ENCODE peak calls at places on chromosomes 12 and 14, in seven cellular contexts. One of them, this sample, is unnamed.

GRCh38 chr12:52832960-52833905 is 878 bp downstream of the KRT79 start:
- DNase-seq in esophagus muscularis mucosa: no peak
- DNase-seq in breast epithelium: peak
- DNase-seq in foreskin fibroblast: no peak
- DNase-seq in AG04450: no peak
- DNase-seq in fibroblast of the aortic adventitia: no peak
- DNase-seq in psoas muscle: no peak
- DNase-seq in this sample: no peak

GRCh38 chr12:16726879-16727278 is 120.9 kb upstream of the LMO3 start:
- DNase-seq in esophagus muscularis mucosa: no peak
- DNase-seq in breast epithelium: no peak
- DNase-seq in foreskin fibroblast: no peak
- DNase-seq in AG04450: no peak
- DNase-seq in fibroblast of the aortic adventitia: peak
- DNase-seq in psoas muscle: no peak
- DNase-seq in this sample: no peak

GRCh38 chr14:70398280-70398679 is 18.6 kb downstream of the SYNJ2BP start:
- DNase-seq in esophagus muscularis mucosa: no peak
- DNase-seq in breast epithelium: no peak
- DNase-seq in foreskin fibroblast: no peak
- DNase-seq in AG04450: no peak
- DNase-seq in fibroblast of the aortic adventitia: no peak
- DNase-seq in psoas muscle: no peak
- DNase-seq in this sample: no peak

GRCh38 chr14:30195946-30196345 is 268.3 kb upstream of the PRKD1 start:
- DNase-seq in esophagus muscularis mucosa: no peak
- DNase-seq in breast epithelium: no peak
- DNase-seq in foreskin fibroblast: peak
- DNase-seq in AG04450: no peak
- DNase-seq in fibroblast of the aortic adventitia: no peak
- DNase-seq in psoas muscle: no peak
- DNase-seq in this sample: no peak

GRCh38 chr14:59926534-59926933 is 6.6 kb downstream of the LRRC9 start:
- DNase-seq in esophagus muscularis mucosa: no peak
- DNase-seq in breast epithelium: no peak
- DNase-seq in foreskin fibroblast: no peak
- DNase-seq in AG04450: no peak
- DNase-seq in fibroblast of the aortic adventitia: no peak
- DNase-seq in psoas muscle: no peak
- DNase-seq in this sample: no peak

GRCh38 chr14:100988011-100988410 is 84.5 kb upstream of the RTL1 start:
- DNase-seq in esophagus muscularis mucosa: no peak
- DNase-seq in breast epithelium: no peak
- DNase-seq in foreskin fibroblast: no peak
- DNase-seq in AG04450: no peak
- DNase-seq in fibroblast of the aortic adventitia: no peak
- DNase-seq in psoas muscle: no peak
- DNase-seq in this sample: no peak

GRCh38 chr14:96568646-96569045 is 66.5 kb downstream of the PAPOLA start:
- DNase-seq in esophagus muscularis mucosa: no peak
- DNase-seq in breast epithelium: no peak
- DNase-seq in foreskin fibroblast: no peak
- DNase-seq in AG04450: no peak
- DNase-seq in fibroblast of the aortic adventitia: no peak
- DNase-seq in psoas muscle: no peak
- DNase-seq in this sample: no peak

GRCh38 chr12:90152897-90153624 is 444.4 kb upstream of the ATP2B1 start:
- DNase-seq in esophagus muscularis mucosa: no peak
- DNase-seq in breast epithelium: no peak
- DNase-seq in foreskin fibroblast: peak
- DNase-seq in AG04450: no peak
- DNase-seq in fibroblast of the aortic adventitia: no peak
- DNase-seq in psoas muscle: no peak
- DNase-seq in this sample: peak

DNA sequence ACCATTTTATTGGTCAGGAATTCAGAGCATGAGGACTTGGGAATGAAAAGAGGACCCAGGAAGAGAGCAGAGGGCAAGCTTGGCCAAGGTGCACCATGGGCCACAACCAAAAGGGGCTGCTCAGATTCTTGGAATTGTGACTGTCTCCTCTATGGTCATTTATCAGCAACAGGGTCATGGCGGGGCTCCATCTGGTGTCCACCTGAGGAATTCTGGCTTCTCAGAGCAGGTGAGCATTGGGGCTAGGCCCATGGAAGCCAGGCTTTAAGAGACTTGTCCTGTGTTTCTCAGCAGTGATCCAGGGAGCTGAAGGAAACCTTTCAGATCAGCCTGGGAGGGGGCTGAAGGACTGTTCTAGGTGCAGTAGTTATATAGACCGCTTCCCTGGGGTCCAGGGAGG is 2.6 kb upstream of the RIN3 start:
- DNase-seq in esophagus muscularis mucosa: no peak
- DNase-seq in breast epithelium: no peak
- DNase-seq in foreskin fibroblast: no peak
- DNase-seq in AG04450: no peak
- DNase-seq in fibroblast of the aortic adventitia: no peak
- DNase-seq in psoas muscle: no peak
- DNase-seq in this sample: no peak
- TF ChIP-seq CTCF in esophagus muscularis mucosa: no peak
- TF ChIP-seq CTCF in breast epithelium: no peak
- TF ChIP-seq CTCF in foreskin fibroblast: no peak
- TF ChIP-seq CTCF in AG04450: no peak
- TF ChIP-seq CTCF in fibroblast of the aortic adventitia: no peak
- TF ChIP-seq CTCF in psoas muscle: no peak
- TF ChIP-seq CTCF in this sample: no peak

DNA sequence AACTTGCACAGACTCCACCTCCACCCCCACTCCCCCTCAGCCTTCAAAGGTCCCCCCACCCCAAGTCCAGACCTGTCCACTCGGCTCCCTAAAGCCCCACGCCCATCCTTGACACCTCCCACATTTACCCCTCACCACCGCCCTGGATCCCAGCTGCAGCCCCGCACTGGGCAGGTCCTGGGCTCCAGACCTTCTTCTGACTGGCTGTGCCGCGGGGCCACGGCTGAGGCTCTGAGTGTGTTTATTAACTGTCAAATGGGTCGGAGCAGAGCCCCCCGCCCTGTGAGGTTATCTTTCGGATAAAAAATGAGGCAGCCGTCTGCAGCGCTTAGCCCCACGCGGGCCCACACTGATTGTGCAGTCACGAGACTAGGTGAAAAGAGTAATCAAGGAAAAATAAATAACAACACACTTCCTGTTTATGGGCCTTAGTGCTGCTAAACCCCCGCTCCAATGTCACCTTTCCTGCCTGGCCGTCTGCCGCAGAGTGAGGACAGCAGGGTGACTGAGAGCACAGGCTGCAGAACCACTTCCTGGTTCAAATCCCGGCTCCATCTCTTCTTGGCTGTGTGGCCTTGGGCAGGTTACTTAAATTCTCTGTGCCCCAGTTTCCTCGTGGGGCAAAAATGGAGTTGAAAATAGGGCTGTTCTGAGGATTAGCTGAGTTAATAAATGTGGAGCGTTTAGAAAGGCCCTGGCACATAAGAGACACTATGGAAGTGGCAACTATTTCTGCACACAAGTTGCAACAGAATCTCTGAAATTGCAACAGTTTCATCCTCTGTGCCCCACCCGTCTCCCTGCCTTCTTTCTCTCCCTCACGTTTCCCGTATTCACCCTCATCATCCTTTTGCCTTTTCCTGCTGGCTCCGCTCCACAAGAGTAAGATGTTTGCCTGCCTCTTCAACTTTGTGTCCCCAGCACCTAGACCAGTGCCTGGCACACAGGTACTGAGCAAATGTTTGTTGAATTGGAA is 9.4 kb downstream of the SETD1B start:
- DNase-seq in esophagus muscularis mucosa: no peak
- DNase-seq in breast epithelium: no peak
- DNase-seq in foreskin fibroblast: no peak
- DNase-seq in AG04450: no peak
- DNase-seq in fibroblast of the aortic adventitia: peak
- DNase-seq in psoas muscle: peak
- DNase-seq in this sample: no peak
- H3K4me3 ChIP-seq in esophagus muscularis mucosa: peak
- H3K4me3 ChIP-seq in breast epithelium: peak
- H3K4me3 ChIP-seq in foreskin fibroblast: peak
- H3K4me3 ChIP-seq in AG04450: peak
- H3K4me3 ChIP-seq in fibroblast of the aortic adventitia: peak
- H3K4me3 ChIP-seq in psoas muscle: peak
- H3K4me3 ChIP-seq in this sample: peak

DNA sequence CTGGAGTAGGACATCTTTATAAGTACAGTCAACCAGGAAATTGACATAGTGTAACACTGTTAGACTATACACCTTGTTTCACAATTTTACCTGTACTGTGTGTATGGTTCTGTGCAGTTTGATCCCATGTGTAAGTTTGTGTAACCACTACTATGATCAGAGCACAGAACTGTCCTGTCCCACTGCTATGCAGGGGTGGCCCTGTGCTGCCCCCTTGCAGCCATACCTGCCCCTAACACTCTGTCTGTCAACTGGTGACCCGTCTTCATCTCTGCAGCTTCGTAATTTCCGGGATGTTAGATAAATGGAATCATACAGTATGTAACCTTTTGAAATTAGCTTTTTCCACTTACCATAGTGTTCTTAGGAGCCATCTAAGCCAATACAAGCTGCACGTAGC is 58.7 kb upstream of the RD3L start:
- DNase-seq in esophagus muscularis mucosa: no peak
- DNase-seq in breast epithelium: no peak
- DNase-seq in foreskin fibroblast: no peak
- DNase-seq in AG04450: no peak
- DNase-seq in fibroblast of the aortic adventitia: no peak
- DNase-seq in psoas muscle: no peak
- DNase-seq in this sample: no peak
- TF ChIP-seq CTCF in esophagus muscularis mucosa: no peak
- TF ChIP-seq CTCF in breast epithelium: no peak
- TF ChIP-seq CTCF in foreskin fibroblast: no peak
- TF ChIP-seq CTCF in AG04450: no peak
- TF ChIP-seq CTCF in fibroblast of the aortic adventitia: no peak
- TF ChIP-seq CTCF in psoas muscle: no peak
- TF ChIP-seq CTCF in this sample: peak

GRCh38 chr12:95671265-95671664 is 119.3 kb downstream of the NTN4 start:
- DNase-seq in esophagus muscularis mucosa: no peak
- DNase-seq in breast epithelium: no peak
- DNase-seq in foreskin fibroblast: no peak
- DNase-seq in AG04450: no peak
- DNase-seq in fibroblast of the aortic adventitia: no peak
- DNase-seq in psoas muscle: no peak
- DNase-seq in this sample: no peak
- H3K4me3 ChIP-seq in esophagus muscularis mucosa: no peak
- H3K4me3 ChIP-seq in breast epithelium: no peak
- H3K4me3 ChIP-seq in foreskin fibroblast: no peak
- H3K4me3 ChIP-seq in AG04450: no peak
- H3K4me3 ChIP-seq in fibroblast of the aortic adventitia: no peak
- H3K4me3 ChIP-seq in psoas muscle: no peak
- H3K4me3 ChIP-seq in this sample: no peak

DNA sequence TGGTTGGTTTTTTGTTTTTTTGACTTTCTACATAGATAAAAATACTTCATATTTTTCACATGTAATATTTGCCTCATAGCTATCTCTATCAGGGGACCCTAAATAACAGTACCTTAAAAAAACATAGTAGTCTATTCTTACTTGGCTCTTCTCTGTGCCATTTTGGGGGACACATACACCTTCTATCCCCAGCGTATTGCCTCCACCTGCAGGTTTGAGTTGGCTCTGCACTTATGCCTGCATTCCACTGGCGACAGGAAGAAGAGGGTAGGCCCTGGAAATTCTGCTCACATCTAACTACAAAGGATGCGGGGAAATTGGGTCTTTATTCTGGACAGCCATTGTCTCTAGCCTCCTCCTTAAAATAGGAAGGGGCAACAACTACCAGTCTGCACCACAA is 13.8 kb upstream of the IFI27L2 start:
- DNase-seq in esophagus muscularis mucosa: peak
- DNase-seq in breast epithelium: no peak
- DNase-seq in foreskin fibroblast: no peak
- DNase-seq in AG04450: no peak
- DNase-seq in fibroblast of the aortic adventitia: no peak
- DNase-seq in psoas muscle: no peak
- DNase-seq in this sample: no peak
- TF ChIP-seq CTCF in esophagus muscularis mucosa: no peak
- TF ChIP-seq CTCF in breast epithelium: no peak
- TF ChIP-seq CTCF in foreskin fibroblast: peak
- TF ChIP-seq CTCF in AG04450: peak
- TF ChIP-seq CTCF in fibroblast of the aortic adventitia: peak
- TF ChIP-seq CTCF in psoas muscle: peak
- TF ChIP-seq CTCF in this sample: peak

GRCh38 chr14:103530390-103530789 is 1.4 kb downstream of the TRMT61A start:
- DNase-seq in esophagus muscularis mucosa: no peak
- DNase-seq in breast epithelium: no peak
- DNase-seq in foreskin fibroblast: no peak
- DNase-seq in AG04450: no peak
- DNase-seq in fibroblast of the aortic adventitia: no peak
- DNase-seq in psoas muscle: peak
- DNase-seq in this sample: no peak
- H3K4me3 ChIP-seq in esophagus muscularis mucosa: peak
- H3K4me3 ChIP-seq in breast epithelium: peak
- H3K4me3 ChIP-seq in foreskin fibroblast: peak
- H3K4me3 ChIP-seq in AG04450: peak
- H3K4me3 ChIP-seq in fibroblast of the aortic adventitia: peak
- H3K4me3 ChIP-seq in psoas muscle: peak
- H3K4me3 ChIP-seq in this sample: peak

DNA sequence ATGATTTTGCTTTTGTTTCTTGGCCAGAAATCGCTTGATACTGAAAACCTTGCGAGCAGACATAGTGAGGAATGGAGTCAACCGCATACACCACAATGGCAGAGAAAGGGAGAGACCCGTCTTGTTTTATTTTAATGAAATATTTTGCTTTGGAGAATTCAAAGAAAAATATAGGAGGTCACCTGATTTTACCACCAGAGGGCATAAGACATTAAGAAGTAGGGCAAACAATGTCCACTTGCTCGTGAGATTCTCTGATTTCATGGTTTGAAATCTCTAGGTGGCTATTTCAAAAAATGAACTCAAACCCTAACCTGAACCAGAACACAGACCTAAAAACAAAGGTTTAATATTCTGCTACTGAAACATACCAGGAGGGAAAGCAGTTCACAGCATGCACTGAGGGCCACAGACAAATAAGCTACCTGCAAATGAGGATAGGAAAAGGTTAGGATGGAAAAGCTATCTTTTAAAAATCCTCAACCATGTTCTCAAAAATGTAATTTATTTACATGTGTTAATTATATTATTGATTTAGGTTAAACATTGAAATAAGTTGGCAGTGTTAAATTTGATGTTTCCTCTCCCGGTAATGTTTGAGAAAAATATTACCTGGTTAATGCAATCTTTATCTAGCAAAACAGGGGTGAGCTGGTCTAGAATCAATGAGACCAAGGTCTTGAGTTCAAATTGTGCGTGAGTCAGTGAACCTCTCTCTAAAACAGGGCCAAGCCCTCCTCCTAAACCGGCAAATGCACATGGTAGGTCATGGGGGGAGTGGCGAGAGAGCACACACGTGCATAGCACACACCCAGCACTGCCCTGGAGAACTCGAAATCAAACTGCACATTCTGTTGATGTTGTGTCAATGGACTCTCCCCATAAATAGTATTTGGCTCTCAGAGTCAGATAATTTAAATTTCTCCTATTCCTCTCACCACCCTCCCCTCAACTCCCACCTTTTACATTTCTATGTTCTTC is 12.5 kb downstream of the IFNG-AS1 start:
- DNase-seq in esophagus muscularis mucosa: no peak
- DNase-seq in breast epithelium: no peak
- DNase-seq in foreskin fibroblast: no peak
- DNase-seq in AG04450: no peak
- DNase-seq in fibroblast of the aortic adventitia: peak
- DNase-seq in psoas muscle: no peak
- DNase-seq in this sample: no peak
- TF ChIP-seq CTCF in esophagus muscularis mucosa: no peak
- TF ChIP-seq CTCF in breast epithelium: no peak
- TF ChIP-seq CTCF in foreskin fibroblast: peak
- TF ChIP-seq CTCF in AG04450: peak
- TF ChIP-seq CTCF in fibroblast of the aortic adventitia: peak
- TF ChIP-seq CTCF in psoas muscle: no peak
- TF ChIP-seq CTCF in this sample: no peak

This sample was measured in HFF-Myc.